ENCODE peak calls at places on chromosomes 13 and 19, in five cellular contexts. B, W, C, D and O are unnamed samples.
A peak's percentile ranks its signal among the peaks of the same experiment; 100 is the strongest.

GRCh38 chr19:58571575-58571947 is 1.6 kb downstream of the MZF1 start:
- DNase-seq in B (no peak), W (no peak), C (no peak), D (no peak), O (no peak)

GRCh38 chr19:12723643-12724426 is at the start of gene TNPO2:
- DNase-seq in B (peak; percentile 85), W (peak; percentile 88), C (peak; percentile 67), D (peak; percentile 67), O (peak; percentile 69)

GRCh38 chr13:31595568-31595967 is 143.8 kb upstream of the RXFP2 start:
- DNase-seq in B (no peak), W (no peak), C (no peak), D (peak; percentile 24), O (no peak)

GRCh38 chr19:13881231-13881691 is 4.3 kb downstream of the NANOS3 start:
- DNase-seq in B (peak; percentile 73), W (peak; percentile 71), C (peak; percentile 26), D (no peak), O (no peak)

GRCh38 chr19:46776927-46777911 is 11.2 kb downstream of the SLC1A5 start:
- DNase-seq in B (no peak), W (peak; percentile 69), C (no peak), D (no peak), O (no peak)

GRCh38 chr13:80923907-80924306 is 583.0 kb upstream of the SPRY2 start:
- DNase-seq in B (no peak), W (peak; percentile 3), C (no peak), D (peak; percentile 42), O (no peak)

GRCh38 chr13:35697281-35697680 is 220.8 kb upstream of the MAB21L1 start:
- DNase-seq in B (no peak), W (no peak), C (no peak), D (no peak), O (no peak)

GRCh38 chr13:31913459-31913858 is 118.1 kb upstream of the FRY start:
- DNase-seq in B (no peak), W (no peak), C (no peak), D (no peak), O (no peak)

GRCh38 chr13:28532226-28533048 is 37.5 kb upstream of the FLT1 start:
- DNase-seq in B (peak; percentile 13), W (peak; percentile 44), C (peak; percentile 16), D (no peak), O (peak; percentile 83)

GRCh38 chr13:93547886-93548285 is 321.3 kb downstream of the GPC6 start:
- DNase-seq in B (no peak), W (no peak), C (no peak), D (no peak), O (no peak)

GRCh38 chr19:16814526-16815100 is 14.6 kb upstream of the SIN3B start:
- DNase-seq in B (no peak), W (no peak), C (no peak), D (peak; percentile 63), O (no peak)

GRCh38 chr19:32877323-32877912 is 7.9 kb upstream of the SLC7A9 start:
- DNase-seq in B (no peak), W (no peak), C (no peak), D (no peak), O (no peak)

GRCh38 chr13:74778946-74779345 is 644.7 kb upstream of the KLF12 start:
- DNase-seq in B (no peak), W (no peak), C (no peak), D (no peak), O (no peak)

GRCh38 chr13:93922063-93922462 is 557.4 kb downstream of the DCT start:
- DNase-seq in B (no peak), W (no peak), C (no peak), D (no peak), O (no peak)

GRCh38 chr19:1298235-1298634 is 12.6 kb downstream of the EFNA2 start:
- DNase-seq in B (no peak), W (no peak), C (no peak), D (no peak), O (no peak)

GRCh38 chr19:47168065-47168464 is 37.4 kb downstream of the SAE1 start:
- DNase-seq in B (no peak), W (no peak), C (no peak), D (no peak), O (no peak)